ENCODE peak calls at places on chromosomes 3 and 15, in ten cellular contexts. L is kidney, U is Peyer's patch, W is ovary, E is RWPE2, B is stomach, A is HepG2, J is transverse colon, P is prostate gland, R is caudate nucleus. Y is an unnamed sample.

GRCh38 chr3:124084398-124084881 is 92.5 kb upstream of the ROPN1 start:
- DNase-seq in A (no peak), U (no peak), R (no peak), P (no peak), J (no peak), W (no peak), L (no peak), E (no peak), B (no peak), Y (no peak)

GRCh38 chr3:66527253-66527652 is 26.4 kb upstream of the LRIG1 start:
- DNase-seq in P (no peak), J (no peak), W (no peak), A (no peak), B (no peak), U (no peak), E (no peak), L (no peak), R (no peak), Y (no peak)

GRCh38 chr15:64396790-64397189 is 9.2 kb downstream of the TRIP4 start:
- DNase-seq in P (no peak), U (no peak), L (no peak), E (no peak), B (no peak), A (no peak), J (no peak), W (no peak), R (no peak), Y (no peak)

GRCh38 chr15:32649336-32649735 is 7.8 kb downstream of the SCG5 start:
- DNase-seq in J (no peak), B (no peak), E (no peak), W (no peak), A (peak), U (no peak), R (no peak), P (no peak), L (no peak), Y (no peak)

GRCh38 chr3:43106293-43106628 is 382 bp upstream of the POMGNT2 start:
- DNase-seq in B (no peak), E (no peak), W (no peak), A (no peak), U (no peak), L (no peak), P (no peak), R (no peak), J (no peak), Y (no peak)

GRCh38 chr15:94734460-94734859 is 503.1 kb downstream of the MCTP2 start:
- DNase-seq in P (no peak), W (no peak), A (no peak), J (no peak), E (no peak), R (no peak), L (no peak), U (no peak), B (no peak), Y (no peak)

GRCh38 chr3:17795733-17796132 is 53.3 kb upstream of the TBC1D5 start:
- DNase-seq in E (no peak), P (no peak), W (no peak), L (no peak), J (no peak), B (no peak), R (no peak), A (no peak), U (no peak), Y (no peak)

GRCh38 chr3:79846148-79846933 is 78.5 kb upstream of the ROBO1 start:
- DNase-seq in B (no peak), J (no peak), U (no peak), E (no peak), L (no peak), R (no peak), W (no peak), P (no peak), A (peak), Y (no peak)

GRCh38 chr3:63228677-63229076 is 49.4 kb upstream of the SYNPR start:
- DNase-seq in J (no peak), L (no peak), P (no peak), A (peak), E (no peak), W (no peak), R (peak), U (no peak), B (no peak), Y (no peak)

GRCh38 chr15:64846246-64846645 is 4.5 kb downstream of the PLEKHO2 start:
- DNase-seq in J (no peak), W (no peak), A (no peak), R (no peak), P (no peak), L (peak), E (no peak), B (no peak), U (no peak), Y (peak)

GRCh38 chr15:66452971-66453580 is 44.5 kb downstream of the SNAPC5 start:
- DNase-seq in E (no peak), L (no peak), R (peak), B (no peak), J (no peak), A (peak), W (peak), P (no peak), U (no peak), Y (no peak)

GRCh38 chr3:9916734-9917680 is at the start of gene IL17RC:
- DNase-seq in P (peak), E (peak), A (peak), L (peak), R (peak), U (peak), W (peak), J (peak), B (peak), Y (peak)

GRCh38 chr15:36278219-36278618 is 301.2 kb upstream of the CDIN1 start:
- DNase-seq in L (no peak), W (no peak), J (no peak), R (no peak), E (no peak), A (no peak), B (no peak), U (no peak), P (no peak), Y (no peak)

GRCh38 chr15:94602771-94603474 is 371.6 kb downstream of the MCTP2 start:
- DNase-seq in W (peak), J (no peak), B (no peak), P (no peak), E (no peak), A (no peak), L (no peak), R (no peak), U (no peak), Y (no peak)

GRCh38 chr3:8856721-8857120 is 87.3 kb upstream of the OXTR start:
- DNase-seq in L (no peak), W (no peak), A (no peak), E (no peak), J (no peak), B (no peak), R (no peak), P (no peak), U (no peak), Y (no peak)

GRCh38 chr3:170081079-170081741 is 43.4 kb downstream of the GPR160 start:
- DNase-seq in L (no peak), B (no peak), J (no peak), E (no peak), P (no peak), R (no peak), A (no peak), U (no peak), W (no peak), Y (no peak)

GRCh38 chr3:188664795-188665194 is 507.0 kb upstream of the TPRG1 start:
- DNase-seq in W (no peak), E (no peak), P (no peak), A (peak), R (no peak), U (no peak), L (no peak), J (no peak), B (no peak), Y (no peak)

GRCh38 chr3:120683213-120683612 is 1.2 kb upstream of the HGD start:
- DNase-seq in A (peak), E (no peak), W (no peak), L (no peak), B (no peak), P (no peak), J (no peak), R (peak), U (no peak), Y (no peak)

GRCh38 chr3:12954891-12955650 is 113.7 kb upstream of the RPL32 start:
- DNase-seq in A (no peak), J (peak), W (no peak), U (peak), E (no peak), P (peak), B (peak), R (peak), L (peak), Y (peak)

GRCh38 chr3:102174312-102174712 is 260.5 kb upstream of the ZPLD1 start:
- DNase-seq in P (no peak), R (no peak), U (no peak), E (no peak), B (no peak), L (no peak), J (no peak), W (no peak), A (no peak), Y (no peak)

GRCh38 chr15:83956887-83957286 is 278.7 kb upstream of the GOLGA6L4 start:
- DNase-seq in L (no peak), E (no peak), B (no peak), A (no peak), W (no peak), R (no peak), P (peak), U (no peak), J (no peak), Y (no peak)

GRCh38 chr3:126931806-126932187 is 51.1 kb upstream of the PLXNA1 start:
- DNase-seq in E (no peak), R (no peak), A (no peak), J (no peak), B (no peak), W (no peak), U (no peak), P (no peak), L (no peak), Y (no peak)

GRCh38 chr3:128783774-128784173 is 57.8 kb downstream of the RAB7A start:
- DNase-seq in P (no peak), J (no peak), R (peak), U (no peak), A (no peak), E (no peak), L (no peak), W (no peak), B (no peak), Y (no peak)

GRCh38 chr3:117622130-117622841 is 912.7 kb downstream of the TUSC7 start:
- DNase-seq in R (no peak), U (no peak), W (no peak), J (no peak), P (no peak), A (no peak), B (no peak), E (no peak), L (no peak), Y (no peak)

GRCh38 chr3:159929181-159929893 is 59.3 kb upstream of the IL12A start:
- DNase-seq in R (no peak), B (no peak), E (no peak), W (no peak), L (no peak), J (peak), U (no peak), P (no peak), A (peak), Y (no peak)

GRCh38 chr3:4413467-4413866 is 53.6 kb downstream of the SUMF1 start:
- DNase-seq in B (no peak), L (no peak), P (no peak), R (no peak), J (no peak), W (no peak), E (no peak), U (no peak), A (no peak), Y (no peak)

GRCh38 chr15:47246317-47246716 is 471.0 kb upstream of the SEMA6D start:
- DNase-seq in U (no peak), W (no peak), A (no peak), E (no peak), P (no peak), J (no peak), B (no peak), R (no peak), L (no peak), Y (no peak)

GRCh38 chr3:169579086-169579485 is 84.4 kb downstream of the MECOM start:
- DNase-seq in U (no peak), P (no peak), E (no peak), J (no peak), A (no peak), L (no peak), R (no peak), W (no peak), B (no peak), Y (no peak)

GRCh38 chr3:116946376-116946775 is 236.8 kb downstream of the TUSC7 start:
- DNase-seq in E (no peak), R (no peak), U (no peak), A (no peak), P (no peak), W (no peak), B (no peak), L (no peak), J (no peak), Y (no peak)

GRCh38 chr3:50924638-50925037 is 249.9 kb downstream of the DOCK3 start:
- DNase-seq in B (no peak), P (no peak), L (no peak), J (no peak), E (no peak), W (no peak), A (no peak), R (no peak), U (no peak), Y (no peak)

GRCh38 chr3:130981469-130981868 is 45.2 kb downstream of the ASTE1 start:
- DNase-seq in L (no peak), B (no peak), R (no peak), U (no peak), A (no peak), P (no peak), E (no peak), W (no peak), J (no peak), Y (no peak)

GRCh38 chr3:99686955-99687612 is 48.7 kb downstream of the COL8A1 start:
- DNase-seq in B (peak), A (peak), R (no peak), P (peak), E (no peak), U (no peak), W (peak), J (peak), L (peak), Y (peak)

GRCh38 chr3:52039846-52040245 is 16.5 kb downstream of the DUSP7 start:
- DNase-seq in R (peak), P (peak), B (peak), U (no peak), A (peak), W (no peak), J (no peak), L (peak), E (no peak), Y (peak)

GRCh38 chr15:99440029-99440428 is 125.8 kb upstream of the MEF2A start:
- DNase-seq in A (no peak), P (peak), L (peak), B (peak), J (no peak), U (no peak), E (peak), W (no peak), R (no peak), Y (peak)

GRCh38 chr15:99438222-99438592 is 127.6 kb upstream of the MEF2A start:
- DNase-seq in B (no peak), R (no peak), J (no peak), L (peak), E (peak), A (no peak), U (no peak), P (peak), W (peak), Y (no peak)

GRCh38 chr15:99437315-99438221 is 128.2 kb upstream of the MEF2A start:
- DNase-seq in J (no peak), E (peak), R (no peak), U (no peak), L (no peak), W (peak), A (no peak), B (peak), P (peak), Y (no peak)

GRCh38 chr15:99439524-99439835 is 126.3 kb upstream of the MEF2A start:
- DNase-seq in P (peak), E (peak), A (no peak), R (no peak), W (peak), L (peak), U (no peak), B (peak), J (no peak), Y (peak)

DNA sequence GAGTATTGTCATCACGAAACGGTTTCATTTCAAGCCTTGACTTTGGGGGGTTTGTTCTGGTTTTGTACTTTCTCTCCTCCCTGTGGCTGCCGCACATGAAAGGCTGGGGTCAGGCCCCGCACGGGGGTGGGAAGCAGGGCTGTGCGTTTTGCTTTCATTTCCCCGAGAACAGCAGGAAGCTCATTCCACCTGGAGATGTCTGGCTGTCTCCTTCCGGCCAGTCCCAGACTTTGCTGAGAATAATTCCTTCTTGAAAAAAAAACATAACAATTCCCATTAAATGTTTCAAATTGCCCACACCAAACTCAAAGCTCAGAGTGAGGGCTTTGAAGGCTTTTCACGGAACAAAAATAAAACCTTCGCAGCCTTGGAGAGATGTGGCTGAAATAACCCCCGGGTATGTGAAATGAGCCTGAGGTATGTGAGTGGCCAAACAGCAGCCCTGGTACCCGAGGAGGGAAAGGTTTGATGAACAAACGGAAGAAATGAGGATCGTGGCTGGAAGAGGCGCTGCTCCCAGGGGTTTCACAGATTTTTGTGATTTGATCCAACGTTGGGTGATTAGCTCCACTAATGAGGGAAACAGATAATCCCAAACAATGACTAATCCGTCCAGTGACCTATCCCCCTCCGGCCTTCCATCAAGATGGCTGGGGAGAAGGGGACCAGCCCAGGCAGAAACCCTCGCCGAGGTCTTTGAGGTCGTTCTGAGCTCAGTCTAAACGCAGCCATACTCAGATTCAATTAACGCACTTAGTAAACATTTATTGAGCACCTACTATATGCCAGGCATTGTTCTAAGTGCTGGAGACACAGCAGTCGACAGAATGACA is 126.9 kb upstream of the MEF2A start:
- DNase-seq in R (no peak), P (peak), W (peak), J (peak), B (peak), L (peak), E (peak), A (no peak), U (no peak), Y (peak)
- H3K27ac ChIP-seq in R (no peak), P (no peak), W (peak), J (peak), B (peak), L (peak), E (no peak), A (no peak), U (no peak), Y (no peak)

DNA sequence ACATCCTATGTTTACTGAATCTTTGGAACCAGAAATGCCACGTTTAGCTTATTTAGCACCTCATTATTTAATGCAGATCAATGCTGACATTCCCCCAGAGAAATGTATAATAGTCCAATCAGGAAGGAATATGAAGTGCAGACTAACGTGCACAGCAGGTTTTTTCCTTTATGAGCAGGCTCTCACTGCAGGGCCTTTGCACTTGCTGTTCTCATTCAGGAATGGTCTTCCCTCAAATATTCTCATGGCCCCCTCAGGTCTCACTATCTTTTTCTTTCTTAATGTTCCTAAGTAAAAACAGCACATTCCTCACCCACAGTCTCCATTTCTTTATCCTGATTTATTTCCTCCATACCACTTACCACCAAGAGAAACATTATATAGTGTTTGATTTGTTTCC is 174.6 kb downstream of the FOXP1 start:
- DNase-seq in J (no peak), B (no peak), W (no peak), U (no peak), E (no peak), P (no peak), R (no peak), L (no peak), A (no peak), Y (no peak)
- H3K27ac ChIP-seq in J (no peak), B (no peak), W (no peak), U (no peak), E (no peak), P (no peak), R (no peak), L (no peak), A (no peak), Y (no peak)

DNA sequence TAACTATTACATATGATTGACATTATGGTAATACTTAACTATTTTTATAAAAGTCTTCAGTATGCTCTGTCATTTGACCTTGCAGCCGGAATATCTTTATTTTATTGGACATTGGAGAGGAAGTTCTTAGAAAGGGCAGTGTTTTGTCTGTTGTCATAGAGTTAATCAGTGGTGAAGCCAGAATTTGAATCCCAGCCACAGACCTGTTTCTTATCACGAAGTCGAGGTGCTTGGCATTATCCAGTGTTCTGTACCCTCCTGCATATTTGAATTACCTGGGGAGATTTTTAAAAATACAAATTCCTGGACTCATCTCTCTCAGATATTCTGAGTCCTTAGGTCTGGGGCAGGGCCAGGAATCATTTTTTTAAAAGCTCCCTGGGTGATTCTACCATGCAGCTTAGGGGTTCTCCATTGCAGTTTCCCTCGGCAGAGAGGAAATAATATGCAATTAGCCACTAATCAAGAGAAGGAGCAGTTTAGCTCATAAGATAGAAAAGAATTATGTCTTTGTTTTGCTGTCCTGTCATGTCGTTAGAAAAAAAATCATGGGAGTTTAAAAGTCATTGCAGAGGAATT is 195.6 kb upstream of the CFAP20DC start:
- DNase-seq in U (no peak), P (no peak), W (no peak), R (no peak), J (no peak), L (no peak), A (no peak), B (no peak), E (no peak), Y (no peak)
- H3K27ac ChIP-seq in U (no peak), P (no peak), W (no peak), R (no peak), J (no peak), L (no peak), A (no peak), B (no peak), E (peak), Y (no peak)

GRCh38 chr15:29225534-29226224 is 43.9 kb downstream of the NSMCE3 start:
- DNase-seq in L (no peak), A (no peak), B (no peak), W (no peak), P (no peak), R (peak), U (no peak), E (no peak), J (no peak), Y (peak)

GRCh38 chr15:29216955-29217354 is 52.7 kb downstream of the NSMCE3 start:
- DNase-seq in B (no peak), A (no peak), E (no peak), L (no peak), R (no peak), W (no peak), J (no peak), P (no peak), U (no peak), Y (no peak)

GRCh38 chr15:29222129-29222853 is 47.3 kb downstream of the NSMCE3 start:
- DNase-seq in J (no peak), W (no peak), E (no peak), L (no peak), U (no peak), P (no peak), R (no peak), A (no peak), B (no peak), Y (no peak)

GRCh38 chr15:29223640-29224039 is 46.0 kb downstream of the NSMCE3 start:
- DNase-seq in R (no peak), E (no peak), A (no peak), P (no peak), W (no peak), J (no peak), U (no peak), L (no peak), B (no peak), Y (peak)

DNA sequence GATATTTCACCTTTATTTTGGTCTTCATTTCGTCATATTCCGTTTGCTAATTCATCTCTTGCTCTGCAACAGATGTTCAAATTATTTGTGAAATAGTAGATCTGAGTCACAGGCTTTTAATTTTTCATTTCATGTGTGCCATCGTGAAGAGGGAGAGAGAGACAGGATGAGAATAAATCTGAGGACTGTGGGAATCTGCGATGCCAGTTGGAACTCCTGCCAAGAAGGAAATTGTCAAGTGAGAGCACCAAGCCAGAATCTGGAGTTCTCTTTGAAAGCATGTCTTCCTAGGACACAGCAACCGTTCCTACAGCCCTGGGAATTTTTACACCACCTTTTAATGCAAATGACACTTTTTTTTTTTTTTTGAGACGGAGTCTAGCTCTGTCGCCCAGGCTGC is 48.8 kb downstream of the NSMCE3 start:
- DNase-seq in E (no peak), R (no peak), W (no peak), P (no peak), J (no peak), A (no peak), U (no peak), B (no peak), L (no peak), Y (no peak)
- H3K27ac ChIP-seq in E (no peak), R (no peak), W (no peak), P (no peak), J (no peak), A (no peak), U (no peak), B (no peak), L (no peak), Y (no peak)

Y was measured in left lung.